ENCODE peak calls at places on chromosomes 7 and 10, in ten cellular contexts. One of them, this sample, is unnamed.

GRCh38 chr7:31111109-31111451 is 59.0 kb downstream of the ADCYAP1R1 start:
- DNase-seq in HCT116: no peak
- DNase-seq in A549: no peak
- DNase-seq in suprapubic skin: no peak
- DNase-seq in tibial nerve: no peak
- DNase-seq in adrenal gland: no peak
- DNase-seq in IMR-90: no peak
- DNase-seq in H1: no peak
- DNase-seq in transverse colon: no peak
- DNase-seq in breast epithelium: no peak
- DNase-seq in this sample: no peak

GRCh38 chr10:121112618-121113384 is 261.6 kb downstream of the WDR11 start:
- DNase-seq in HCT116: no peak
- DNase-seq in A549: no peak
- DNase-seq in suprapubic skin: no peak
- DNase-seq in tibial nerve: no peak
- DNase-seq in adrenal gland: peak; percentile 36
- DNase-seq in IMR-90: no peak
- DNase-seq in H1: no peak
- DNase-seq in transverse colon: no peak
- DNase-seq in breast epithelium: no peak
- DNase-seq in this sample: no peak

GRCh38 chr10:69895759-69896158 is 94.1 kb downstream of the COL13A1 start:
- DNase-seq in HCT116: no peak
- DNase-seq in A549: no peak
- DNase-seq in suprapubic skin: peak; percentile 90
- DNase-seq in tibial nerve: no peak
- DNase-seq in adrenal gland: no peak
- DNase-seq in IMR-90: peak; percentile 78
- DNase-seq in H1: no peak
- DNase-seq in transverse colon: no peak
- DNase-seq in breast epithelium: no peak
- DNase-seq in this sample: no peak

GRCh38 chr10:15859865-15860691 is at the start of gene MINDY3:
- DNase-seq in HCT116: peak; percentile 79
- DNase-seq in A549: peak; percentile 86
- DNase-seq in suprapubic skin: peak; percentile 84
- DNase-seq in tibial nerve: peak; percentile 54
- DNase-seq in adrenal gland: peak; percentile 79
- DNase-seq in IMR-90: peak; percentile 74
- DNase-seq in H1: peak; percentile 57
- DNase-seq in transverse colon: peak; percentile 85
- DNase-seq in breast epithelium: peak; percentile 75
- DNase-seq in this sample: peak; percentile 82

GRCh38 chr7:104855826-104856225 is 158.2 kb upstream of the KMT2E start:
- DNase-seq in HCT116: no peak
- DNase-seq in A549: no peak
- DNase-seq in suprapubic skin: no peak
- DNase-seq in tibial nerve: no peak
- DNase-seq in adrenal gland: no peak
- DNase-seq in IMR-90: no peak
- DNase-seq in H1: no peak
- DNase-seq in transverse colon: no peak
- DNase-seq in breast epithelium: no peak
- DNase-seq in this sample: no peak

GRCh38 chr7:134854816-134855215 is 75.4 kb downstream of the CALD1 start:
- DNase-seq in HCT116: no peak
- DNase-seq in A549: no peak
- DNase-seq in suprapubic skin: no peak
- DNase-seq in tibial nerve: no peak
- DNase-seq in adrenal gland: no peak
- DNase-seq in IMR-90: peak; percentile 56
- DNase-seq in H1: no peak
- DNase-seq in transverse colon: no peak
- DNase-seq in breast epithelium: no peak
- DNase-seq in this sample: no peak

GRCh38 chr7:157459966-157460365 is 123.2 kb downstream of the DNAJB6 start:
- DNase-seq in HCT116: no peak
- DNase-seq in A549: no peak
- DNase-seq in suprapubic skin: no peak
- DNase-seq in tibial nerve: no peak
- DNase-seq in adrenal gland: no peak
- DNase-seq in IMR-90: no peak
- DNase-seq in H1: no peak
- DNase-seq in transverse colon: no peak
- DNase-seq in breast epithelium: no peak
- DNase-seq in this sample: no peak

GRCh38 chr10:64503429-64503828 is 982.2 kb downstream of the REEP3 start:
- DNase-seq in HCT116: no peak
- DNase-seq in A549: no peak
- DNase-seq in suprapubic skin: no peak
- DNase-seq in tibial nerve: no peak
- DNase-seq in adrenal gland: no peak
- DNase-seq in IMR-90: no peak
- DNase-seq in H1: no peak
- DNase-seq in transverse colon: no peak
- DNase-seq in breast epithelium: no peak
- DNase-seq in this sample: no peak

GRCh38 chr10:12833451-12833850 is 168.1 kb downstream of the CCDC3 start:
- DNase-seq in HCT116: no peak
- DNase-seq in A549: no peak
- DNase-seq in suprapubic skin: no peak
- DNase-seq in tibial nerve: no peak
- DNase-seq in adrenal gland: no peak
- DNase-seq in IMR-90: no peak
- DNase-seq in H1: no peak
- DNase-seq in transverse colon: no peak
- DNase-seq in breast epithelium: no peak
- DNase-seq in this sample: no peak

GRCh38 chr10:119306514-119306951 is 99.2 kb downstream of the GRK5 start:
- DNase-seq in HCT116: no peak
- DNase-seq in A549: peak; percentile 51
- DNase-seq in suprapubic skin: no peak
- DNase-seq in tibial nerve: no peak
- DNase-seq in adrenal gland: no peak
- DNase-seq in IMR-90: no peak
- DNase-seq in H1: no peak
- DNase-seq in transverse colon: peak; percentile 76
- DNase-seq in breast epithelium: no peak
- DNase-seq in this sample: no peak

GRCh38 chr7:82017334-82017943 is 247.6 kb upstream of the HGF start:
- DNase-seq in HCT116: peak; percentile 24
- DNase-seq in A549: peak; percentile 47
- DNase-seq in suprapubic skin: no peak
- DNase-seq in tibial nerve: no peak
- DNase-seq in adrenal gland: no peak
- DNase-seq in IMR-90: peak; percentile 65
- DNase-seq in H1: no peak
- DNase-seq in transverse colon: no peak
- DNase-seq in breast epithelium: no peak
- DNase-seq in this sample: no peak

GRCh38 chr10:77939561-77940001 is 13.0 kb upstream of the DLG5 start:
- DNase-seq in HCT116: no peak
- DNase-seq in A549: no peak
- DNase-seq in suprapubic skin: peak; percentile 67
- DNase-seq in tibial nerve: peak; percentile 22
- DNase-seq in adrenal gland: peak; percentile 32
- DNase-seq in IMR-90: peak; percentile 76
- DNase-seq in H1: no peak
- DNase-seq in transverse colon: peak; percentile 46
- DNase-seq in breast epithelium: no peak
- DNase-seq in this sample: no peak

GRCh38 chr7:44315504-44315903 is 9.9 kb downstream of the CAMK2B start:
- DNase-seq in HCT116: no peak
- DNase-seq in A549: no peak
- DNase-seq in suprapubic skin: no peak
- DNase-seq in tibial nerve: no peak
- DNase-seq in adrenal gland: no peak
- DNase-seq in IMR-90: no peak
- DNase-seq in H1: no peak
- DNase-seq in transverse colon: no peak
- DNase-seq in breast epithelium: no peak
- DNase-seq in this sample: no peak

GRCh38 chr10:99659031-99659867 is at the start of gene ENTPD7:
- DNase-seq in HCT116: peak; percentile 95
- DNase-seq in A549: peak; percentile 95
- DNase-seq in suprapubic skin: peak; percentile 95
- DNase-seq in tibial nerve: peak; percentile 79
- DNase-seq in adrenal gland: peak; percentile 98
- DNase-seq in IMR-90: peak; percentile 95
- DNase-seq in H1: peak; percentile 94
- DNase-seq in transverse colon: peak; percentile 97
- DNase-seq in breast epithelium: peak; percentile 94
- DNase-seq in this sample: peak; percentile 97
- TF ChIP-seq POLR2A in HCT116: peak; percentile 85
- TF ChIP-seq POLR2A in A549: peak; percentile 74
- TF ChIP-seq POLR2A in suprapubic skin: no peak
- TF ChIP-seq POLR2A in tibial nerve: no peak
- TF ChIP-seq POLR2A in adrenal gland: peak; percentile 68
- TF ChIP-seq POLR2A in IMR-90: peak; percentile 88
- TF ChIP-seq POLR2A in H1: no peak
- TF ChIP-seq POLR2A in transverse colon: peak; percentile 53
- TF ChIP-seq POLR2A in breast epithelium: no peak
- TF ChIP-seq POLR2A in this sample: peak; percentile 59

DNA sequence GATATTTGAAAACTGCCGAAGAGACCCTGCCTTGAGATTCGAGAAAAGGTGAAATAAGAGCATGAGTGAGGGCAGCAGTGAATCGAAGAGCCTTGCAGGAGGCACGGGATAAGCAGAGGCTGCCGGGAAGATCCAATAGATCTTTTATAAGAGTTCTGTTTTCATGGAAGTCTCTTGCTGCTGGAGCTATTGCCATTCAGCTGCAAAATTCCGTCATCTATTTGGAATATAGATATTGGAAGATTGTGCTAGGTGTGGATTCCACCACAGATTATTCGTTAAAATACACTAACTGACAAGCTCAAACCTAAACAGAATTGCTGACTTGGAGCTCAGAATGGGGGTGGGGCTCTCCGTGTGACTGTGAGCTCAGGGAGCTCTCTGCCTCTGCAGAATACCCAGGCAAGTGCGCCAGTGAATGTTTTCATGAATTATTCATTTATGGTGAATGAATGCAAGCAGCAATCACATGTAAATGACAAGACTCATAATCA is 249.6 kb downstream of the TRIL start:
- DNase-seq in HCT116: no peak
- DNase-seq in A549: no peak
- DNase-seq in suprapubic skin: no peak
- DNase-seq in tibial nerve: no peak
- DNase-seq in adrenal gland: no peak
- DNase-seq in IMR-90: no peak
- DNase-seq in H1: no peak
- DNase-seq in transverse colon: no peak
- DNase-seq in breast epithelium: no peak
- DNase-seq in this sample: no peak
- H3K4me3 ChIP-seq in HCT116: no peak overlapping the region
- H3K4me3 ChIP-seq in A549: no peak overlapping the region
- H3K4me3 ChIP-seq in suprapubic skin: peak overlapping the region; percentile 8
- H3K4me3 ChIP-seq in tibial nerve: peak overlapping the region; percentile 14
- H3K4me3 ChIP-seq in adrenal gland: no peak overlapping the region
- H3K4me3 ChIP-seq in IMR-90: no peak overlapping the region
- H3K4me3 ChIP-seq in H1: no peak overlapping the region
- H3K4me3 ChIP-seq in transverse colon: peak overlapping the region; percentile 15
- H3K4me3 ChIP-seq in breast epithelium: no peak overlapping the region
- H3K4me3 ChIP-seq in this sample: no peak overlapping the region

DNA sequence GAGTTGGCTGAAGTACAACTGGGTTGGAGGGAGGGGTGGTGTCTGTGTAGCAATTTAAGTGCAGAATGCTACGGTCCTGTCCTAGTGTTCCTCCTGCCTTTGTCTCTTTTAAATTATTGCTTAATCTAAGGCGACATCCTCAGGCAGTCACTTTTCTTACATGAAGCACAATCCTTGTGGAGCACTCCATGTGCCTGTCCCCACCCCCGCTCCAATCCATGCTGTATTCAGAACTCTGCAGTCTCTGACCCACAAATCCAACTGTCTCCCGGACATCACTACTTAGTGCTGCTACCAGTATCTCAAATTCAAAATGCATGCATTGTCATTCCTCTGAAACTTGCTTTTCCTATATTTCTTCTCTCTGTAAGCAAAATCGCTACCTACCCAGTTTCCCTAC is 91.4 kb upstream of the FAM133B start:
- DNase-seq in HCT116: no peak
- DNase-seq in A549: no peak
- DNase-seq in suprapubic skin: no peak
- DNase-seq in tibial nerve: no peak
- DNase-seq in adrenal gland: no peak
- DNase-seq in IMR-90: no peak
- DNase-seq in H1: no peak
- DNase-seq in transverse colon: no peak
- DNase-seq in breast epithelium: no peak
- DNase-seq in this sample: no peak
- H3K4me1 ChIP-seq in HCT116: no peaks in the 10 kb centered on the region
- H3K4me1 ChIP-seq in A549: peaks cover 39% of the 10 kb centered on the region
- H3K4me1 ChIP-seq in suprapubic skin: no peaks in the 10 kb centered on the region
- H3K4me1 ChIP-seq in tibial nerve: peaks cover 5% of the 10 kb centered on the region
- H3K4me1 ChIP-seq in adrenal gland: peaks cover 17% of the 10 kb centered on the region
- H3K4me1 ChIP-seq in IMR-90: peaks cover 9% of the 10 kb centered on the region
- H3K4me1 ChIP-seq in H1: peaks cover 1% of the 10 kb centered on the region
- H3K4me1 ChIP-seq in transverse colon: peaks cover 28% of the 10 kb centered on the region
- H3K4me1 ChIP-seq in breast epithelium: no peaks in the 10 kb centered on the region
- H3K4me1 ChIP-seq in this sample: peaks cover 28% of the 10 kb centered on the region

GRCh38 chr10:22710139-22710745 is 4.1 kb downstream of the PIP4K2A start:
- DNase-seq in HCT116: no peak
- DNase-seq in A549: no peak
- DNase-seq in suprapubic skin: no peak
- DNase-seq in tibial nerve: no peak
- DNase-seq in adrenal gland: no peak
- DNase-seq in IMR-90: no peak
- DNase-seq in H1: no peak
- DNase-seq in transverse colon: no peak
- DNase-seq in breast epithelium: no peak
- DNase-seq in this sample: no peak
- TF ChIP-seq POLR2A in HCT116: no peak
- TF ChIP-seq POLR2A in A549: no peak
- TF ChIP-seq POLR2A in suprapubic skin: no peak
- TF ChIP-seq POLR2A in tibial nerve: no peak
- TF ChIP-seq POLR2A in adrenal gland: no peak
- TF ChIP-seq POLR2A in IMR-90: no peak
- TF ChIP-seq POLR2A in H1: no peak
- TF ChIP-seq POLR2A in transverse colon: no peak
- TF ChIP-seq POLR2A in breast epithelium: no peak
- TF ChIP-seq POLR2A in this sample: no peak